ENCODE peak calls at places on chromosomes 6 and 20, in six cellular contexts. G, U, Q, S, V and R are unnamed samples. For H3K27me3, the result is how much of the 10 kb centered on the place peaks cover.

GRCh38 chr20:45752747-45753146 is 30.6 kb downstream of the SPINT4 start:
- DNase-seq in V (no peak), Q (no peak), G (no peak), S (no peak), U (no peak), R (no peak)

GRCh38 chr20:63829943-63830820 is 882 bp downstream of the ZBTB46 start:
- DNase-seq in G (no peak), U (no peak), S (no peak), V (no peak), Q (peak), R (no peak)

GRCh38 chr6:101668496-101668895 is 275.0 kb downstream of the GRIK2 start:
- DNase-seq in V (no peak), Q (no peak), U (no peak), G (no peak), S (no peak), R (no peak)

GRCh38 chr6:29907637-29908340 is 34.5 kb upstream of the HLA-A start:
- DNase-seq in Q (no peak), V (no peak), U (no peak), S (no peak), G (no peak), R (no peak)

GRCh38 chr6:88662163-88662580 is 301.2 kb downstream of the RNGTT start:
- DNase-seq in U (peak), Q (no peak), V (no peak), G (no peak), S (no peak), R (no peak)

GRCh38 chr6:42813074-42813645 is 31.3 kb downstream of the BICRAL start:
- DNase-seq in G (no peak), V (no peak), U (no peak), Q (no peak), S (no peak), R (no peak)

GRCh38 chr6:118876814-118877213 is 17.1 kb upstream of the ASF1A start:
- DNase-seq in V (no peak), Q (no peak), S (no peak), G (no peak), U (no peak), R (no peak)

GRCh38 chr20:40865095-40865494 is 163.5 kb upstream of the TOP1 start:
- DNase-seq in G (no peak), V (no peak), Q (peak), S (peak), U (no peak), R (no peak)

GRCh38 chr20:47964174-47964573 is 178.9 kb upstream of the SULF2 start:
- DNase-seq in S (no peak), Q (no peak), U (no peak), V (no peak), G (no peak), R (no peak)

GRCh38 chr6:114087496-114087895 is 116.5 kb upstream of the HDAC2 start:
- DNase-seq in V (no peak), G (no peak), Q (no peak), U (no peak), S (no peak), R (no peak)

GRCh38 chr6:90284745-90285481 is 11.7 kb downstream of the BACH2 start:
- DNase-seq in V (no peak), S (no peak), G (no peak), Q (no peak), U (no peak), R (no peak)

GRCh38 chr6:72646604-72647485 is 25.0 kb downstream of the KCNQ5 start:
- DNase-seq in Q (no peak), S (no peak), G (no peak), V (no peak), U (no peak), R (no peak)

GRCh38 chr6:55974688-55975087 is 99.3 kb upstream of the BMP5 start:
- DNase-seq in S (no peak), V (no peak), G (no peak), Q (no peak), U (no peak), R (no peak)

GRCh38 chr6:35400901-35401311 is 51.2 kb upstream of the FANCE start:
- DNase-seq in S (no peak), G (no peak), V (no peak), Q (no peak), U (peak), R (peak)

GRCh38 chr20:23139524-23139923 is 53.4 kb upstream of the CD93 start:
- DNase-seq in U (no peak), S (no peak), V (no peak), Q (no peak), G (no peak), R (no peak)

GRCh38 chr6:44250718-44251123 is 3.8 kb downstream of the HSP90AB1 start:
- DNase-seq in Q (no peak), U (no peak), V (no peak), G (no peak), S (no peak), R (no peak)

GRCh38 chr6:1610497-1611321 is 994 bp downstream of the FOXC1 start:
- DNase-seq in S (peak), V (no peak), Q (no peak), G (no peak), U (no peak), R (no peak)

GRCh38 chr6:152529364-152529763 is 107.8 kb downstream of the SYNE1 start:
- DNase-seq in V (no peak), S (no peak), Q (no peak), U (no peak), G (no peak), R (no peak)

GRCh38 chr6:28953039-28953872 is 29.5 kb upstream of the TRIM27 start:
- DNase-seq in V (no peak), G (no peak), Q (no peak), U (no peak), S (peak), R (no peak)

GRCh38 chr6:118867181-118867580 is 26.8 kb upstream of the ASF1A start:
- DNase-seq in G (no peak), Q (no peak), S (no peak), U (no peak), V (no peak), R (no peak)

GRCh38 chr6:4313044-4313686 is 177.8 kb upstream of the ECI2 start:
- DNase-seq in V (no peak), U (no peak), Q (no peak), G (peak), S (peak), R (peak)

GRCh38 chr6:37288247-37288646 is 30.3 kb upstream of the TMEM217 start:
- DNase-seq in V (no peak), S (no peak), Q (no peak), G (no peak), U (no peak), R (no peak)

GRCh38 chr20:2797136-2797983 is 3.1 kb downstream of the CPXM1 start:
- DNase-seq in G (no peak), Q (no peak), V (no peak), U (no peak), S (no peak), R (no peak)
- H3K27me3 ChIP-seq in G (half or more), Q (under half), V (under half), U (half or more), S (under half), R (under half)

GRCh38 chr20:3836132-3836531 is 10.5 kb upstream of the MAVS start:
- DNase-seq in Q (no peak), G (no peak), V (no peak), U (no peak), S (no peak), R (no peak)

GRCh38 chr20:3843490-3843889 is 3.1 kb upstream of the MAVS start:
- DNase-seq in G (no peak), S (no peak), V (no peak), Q (no peak), U (no peak), R (no peak)

GRCh38 chr20:3842332-3842930 is 4.2 kb upstream of the MAVS start:
- DNase-seq in V (no peak), G (no peak), U (no peak), Q (no peak), S (no peak), R (no peak)

GRCh38 chr20:3839328-3839727 is 7.3 kb upstream of the MAVS start:
- DNase-seq in Q (no peak), V (no peak), G (no peak), U (no peak), S (no peak), R (no peak)
- H3K27me3 ChIP-seq in Q (under half), V (under half), G (under half), U (under half), S (under half), R (under half)

DNA sequence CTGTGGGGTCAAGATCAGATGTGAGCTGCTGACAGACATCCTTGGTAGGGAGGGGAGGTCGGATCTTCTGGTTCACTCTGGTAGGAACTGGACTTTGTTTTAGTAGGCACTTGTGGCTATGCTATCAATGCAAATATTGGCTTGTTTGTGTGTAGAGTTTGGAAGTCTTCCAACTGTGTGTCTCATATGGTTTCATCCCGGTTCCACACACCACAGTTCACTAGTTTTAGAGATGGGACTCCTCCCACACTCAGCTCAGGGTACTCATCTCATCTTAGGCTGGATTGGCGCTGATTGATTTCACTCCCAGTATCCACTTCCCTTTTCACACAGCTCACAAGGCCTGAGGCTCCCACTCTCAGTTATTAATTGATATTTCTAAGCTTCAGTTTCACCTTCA is 161.3 kb downstream of the THBS2 start:
- DNase-seq in G (no peak), S (no peak), V (no peak), Q (no peak), U (no peak), R (no peak)
- H3K27me3 ChIP-seq in G (under half), S (under half), V (under half), Q (under half), U (under half), R (under half)

DNA sequence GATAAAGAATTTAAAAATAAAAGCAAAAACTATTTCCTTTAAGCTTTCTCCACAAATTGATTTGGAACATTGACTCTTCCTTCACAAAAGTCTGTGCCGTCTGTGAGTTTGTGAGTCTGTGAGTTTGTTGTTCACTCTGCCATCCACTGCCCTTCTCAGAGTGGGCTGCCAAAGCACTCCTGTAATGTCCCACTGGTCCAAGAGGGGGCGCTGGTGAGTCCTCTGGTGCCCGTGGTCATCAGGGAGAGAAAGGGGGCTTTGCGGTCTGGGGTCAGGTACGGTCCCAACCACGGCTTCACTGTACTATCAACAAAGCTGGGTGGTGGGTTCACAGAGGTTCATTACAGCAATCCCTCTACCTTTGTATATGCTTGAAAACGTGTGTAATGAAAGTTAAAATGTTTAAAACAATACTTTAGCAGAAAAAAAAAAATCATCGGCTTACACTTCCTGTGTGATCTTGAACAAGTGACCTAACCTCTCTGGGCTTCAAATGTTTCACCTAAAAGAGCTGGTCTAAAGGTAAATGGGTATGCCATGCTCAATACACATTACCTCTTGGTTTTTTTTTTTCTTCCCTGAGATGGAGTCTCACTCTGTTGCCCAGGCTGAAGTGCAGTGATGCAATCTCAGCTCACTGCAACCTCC is 5.6 kb upstream of the ANKRD60 start:
- DNase-seq in Q (no peak), G (peak), U (no peak), S (no peak), V (no peak), R (no peak)
- H3K27me3 ChIP-seq in Q (under half), G (under half), U (under half), S (under half), V (under half), R (under half)

DNA sequence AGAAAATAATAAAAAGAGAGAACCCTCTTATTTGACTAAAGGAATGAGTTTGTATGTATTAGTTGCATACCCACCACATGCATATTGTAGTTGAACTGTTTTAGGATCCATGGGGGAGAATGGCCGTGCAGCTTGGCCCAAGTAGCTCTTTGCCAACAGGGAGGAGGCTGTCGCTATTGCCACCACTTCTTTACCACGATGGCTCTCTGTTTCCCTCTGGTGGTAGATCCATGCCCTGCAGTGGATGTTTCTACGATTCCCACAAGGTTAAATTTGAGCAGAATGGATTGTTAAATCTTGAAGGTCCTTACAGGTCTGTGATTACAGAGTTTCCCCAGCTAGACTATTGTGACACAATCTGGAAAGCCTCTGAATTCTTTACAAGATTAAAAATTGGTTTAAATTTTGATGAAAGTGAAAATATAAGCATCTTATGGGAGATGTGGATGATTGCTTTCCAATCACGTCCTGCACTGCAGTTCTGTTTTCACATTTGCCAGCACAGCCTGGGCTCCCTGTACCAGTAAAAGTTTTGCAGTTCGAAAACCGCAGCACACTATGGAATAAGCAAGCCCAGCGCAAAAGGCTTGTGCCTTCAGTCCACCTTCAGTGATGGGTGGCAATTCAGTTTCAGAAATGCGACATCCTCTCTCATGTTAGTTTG is 34.4 kb upstream of the FNDC1 start:
- DNase-seq in S (peak), Q (peak), G (peak), U (peak), V (no peak), R (peak)
- H3K27me3 ChIP-seq in S (under half), Q (under half), G (under half), U (under half), V (under half), R (under half)

GRCh38 chr6:38799529-38800184 is 84.5 kb downstream of the DNAH8 start:
- DNase-seq in G (no peak), S (no peak), V (no peak), Q (no peak), U (no peak), R (no peak)
- H3K27me3 ChIP-seq in G (under half), S (under half), V (under half), Q (under half), U (under half), R (under half)

DNA sequence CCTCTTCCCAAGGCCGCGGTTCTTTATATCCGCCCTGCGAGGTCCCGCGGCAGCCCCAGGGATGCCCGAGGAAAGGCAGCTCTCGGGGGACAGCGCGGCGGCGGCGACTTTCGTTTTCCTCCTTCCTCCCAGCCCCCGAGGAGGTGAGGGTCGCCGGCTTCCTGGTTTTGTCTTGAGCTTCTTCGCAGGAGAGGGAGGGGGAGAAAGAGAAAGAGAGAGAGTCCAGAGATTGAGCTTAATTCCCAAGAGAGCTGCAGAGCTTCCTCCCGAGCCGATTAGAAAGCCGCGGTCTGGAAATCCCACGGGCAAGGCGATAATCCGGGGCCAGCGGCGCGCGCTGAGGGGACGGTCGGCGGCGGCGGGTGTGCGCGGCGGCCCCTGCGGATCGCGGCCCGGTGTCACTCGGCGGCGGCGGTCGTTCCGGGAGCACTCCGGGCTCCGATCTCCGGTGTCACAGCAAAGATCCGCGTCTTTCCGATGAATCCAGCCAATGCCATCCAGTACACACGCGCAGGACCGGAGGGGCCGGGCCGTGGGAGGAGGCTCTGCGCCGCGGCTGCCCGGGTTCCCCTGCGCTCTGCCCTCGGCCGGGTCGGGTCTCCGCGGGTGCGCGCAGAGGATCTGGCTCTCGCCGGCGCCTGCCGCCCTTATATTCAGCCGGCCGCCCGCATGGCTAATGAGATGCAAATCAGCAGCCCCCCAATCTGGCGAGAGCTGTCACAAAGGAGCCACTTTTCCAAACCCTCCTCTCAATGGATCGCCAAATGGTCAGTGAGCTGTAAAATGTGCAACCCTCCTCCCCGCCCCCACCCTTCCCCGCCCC is at the start of gene DLL1:
- DNase-seq in G (peak), Q (peak), V (no peak), U (peak), S (peak), R (no peak)
- H3K27me3 ChIP-seq in G (half or more), Q (under half), V (under half), U (half or more), S (under half), R (half or more)

DNA sequence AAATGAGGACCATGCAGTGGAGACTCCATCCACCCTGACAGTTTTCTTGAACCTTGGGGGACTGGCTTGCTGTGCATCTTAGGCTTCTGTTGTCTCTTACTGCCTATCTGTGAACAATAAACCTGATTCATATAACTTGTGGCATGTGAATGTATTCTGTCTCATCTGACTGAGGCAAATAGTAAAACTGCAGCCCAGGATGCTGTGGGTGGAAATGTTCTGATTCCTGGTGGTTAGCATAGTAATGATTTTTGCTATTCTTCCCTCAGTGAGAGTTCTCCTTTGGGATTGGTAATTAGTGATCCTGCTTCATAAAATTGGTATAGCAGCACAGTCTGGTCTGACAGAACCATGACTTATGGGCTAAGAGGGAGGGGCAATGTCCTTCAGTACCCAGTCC is 147.2 kb downstream of the OR2B2 start:
- DNase-seq in U (no peak), S (no peak), G (no peak), Q (no peak), V (no peak), R (no peak)
- H3K27me3 ChIP-seq in U (half or more), S (under half), G (under half), Q (under half), V (under half), R (under half)